ENCODE peak calls at places on chromosomes 1 and 21, in nine cellular contexts. One of them, this sample, is unnamed.

GRCh38 chr1:117757668-117758067 is 151.8 kb downstream of the TENT5C start:
- DNase-seq in aorta: no peak
- DNase-seq in psoas muscle: no peak
- DNase-seq in BJ: no peak
- DNase-seq in PC-3: peak; percentile 53
- DNase-seq in fibroblast of lung: peak; percentile 57
- DNase-seq in CD8-positive, alpha-beta T cell: no peak
- DNase-seq in cardiac muscle cell: no peak
- DNase-seq in upper lobe of right lung: no peak
- DNase-seq in this sample: no peak

GRCh38 chr1:176174108-176174507 is 33.0 kb downstream of the COP1 start:
- DNase-seq in psoas muscle: no peak
- DNase-seq in upper lobe of right lung: no peak
- DNase-seq in fibroblast of lung: peak; percentile 9
- DNase-seq in PC-3: no peak
- DNase-seq in cardiac muscle cell: no peak
- DNase-seq in CD8-positive, alpha-beta T cell: no peak
- DNase-seq in aorta: no peak
- DNase-seq in BJ: peak; percentile 16
- DNase-seq in this sample: no peak

GRCh38 chr21:39938086-39938611 is 70.9 kb downstream of the PCP4 start:
- DNase-seq in cardiac muscle cell: no peak
- DNase-seq in aorta: no peak
- DNase-seq in upper lobe of right lung: no peak
- DNase-seq in fibroblast of lung: no peak
- DNase-seq in PC-3: no peak
- DNase-seq in psoas muscle: no peak
- DNase-seq in BJ: no peak
- DNase-seq in CD8-positive, alpha-beta T cell: no peak
- DNase-seq in this sample: no peak

GRCh38 chr1:32047701-32048100 is 25.0 kb upstream of the TMEM39B start:
- DNase-seq in aorta: no peak
- DNase-seq in BJ: no peak
- DNase-seq in upper lobe of right lung: no peak
- DNase-seq in cardiac muscle cell: no peak
- DNase-seq in PC-3: no peak
- DNase-seq in psoas muscle: no peak
- DNase-seq in CD8-positive, alpha-beta T cell: no peak
- DNase-seq in fibroblast of lung: peak; percentile 50
- DNase-seq in this sample: no peak

GRCh38 chr1:147451628-147452027 is 89.7 kb upstream of the BCL9 start:
- DNase-seq in CD8-positive, alpha-beta T cell: no peak
- DNase-seq in cardiac muscle cell: no peak
- DNase-seq in psoas muscle: no peak
- DNase-seq in aorta: no peak
- DNase-seq in PC-3: no peak
- DNase-seq in fibroblast of lung: no peak
- DNase-seq in upper lobe of right lung: no peak
- DNase-seq in BJ: no peak
- DNase-seq in this sample: no peak

GRCh38 chr1:147781056-147781471 is 20.7 kb upstream of the GJA5 start:
- DNase-seq in aorta: no peak
- DNase-seq in fibroblast of lung: peak; percentile 48
- DNase-seq in BJ: no peak
- DNase-seq in CD8-positive, alpha-beta T cell: no peak
- DNase-seq in psoas muscle: no peak
- DNase-seq in PC-3: peak; percentile 95
- DNase-seq in upper lobe of right lung: no peak
- DNase-seq in cardiac muscle cell: no peak
- DNase-seq in this sample: no peak

GRCh38 chr1:36091141-36091540 is 2.4 kb downstream of the ADPRS start:
- DNase-seq in psoas muscle: no peak
- DNase-seq in cardiac muscle cell: no peak
- DNase-seq in PC-3: no peak
- DNase-seq in CD8-positive, alpha-beta T cell: no peak
- DNase-seq in upper lobe of right lung: peak; percentile 39
- DNase-seq in BJ: no peak
- DNase-seq in aorta: no peak
- DNase-seq in fibroblast of lung: no peak
- DNase-seq in this sample: no peak

GRCh38 chr1:58456470-58456869 is 90.1 kb downstream of the OMA1 start:
- DNase-seq in cardiac muscle cell: no peak
- DNase-seq in PC-3: no peak
- DNase-seq in upper lobe of right lung: no peak
- DNase-seq in CD8-positive, alpha-beta T cell: no peak
- DNase-seq in BJ: no peak
- DNase-seq in fibroblast of lung: peak; percentile 92
- DNase-seq in psoas muscle: no peak
- DNase-seq in aorta: no peak
- DNase-seq in this sample: no peak

GRCh38 chr1:11735854-11736745 is at the start of gene AGTRAP:
- DNase-seq in aorta: peak; percentile 98
- DNase-seq in fibroblast of lung: peak; percentile 87
- DNase-seq in BJ: peak; percentile 48
- DNase-seq in PC-3: peak; percentile 86
- DNase-seq in CD8-positive, alpha-beta T cell: peak; percentile 87
- DNase-seq in psoas muscle: peak; percentile 97
- DNase-seq in cardiac muscle cell: peak; percentile 95
- DNase-seq in upper lobe of right lung: peak; percentile 99
- DNase-seq in this sample: peak; percentile 80

GRCh38 chr1:183635606-183636333 is at the start of gene ARPC5:
- DNase-seq in aorta: peak; percentile 98
- DNase-seq in psoas muscle: peak; percentile 95
- DNase-seq in PC-3: peak; percentile 93
- DNase-seq in cardiac muscle cell: peak; percentile 97
- DNase-seq in BJ: peak; percentile 94
- DNase-seq in fibroblast of lung: peak; percentile 98
- DNase-seq in CD8-positive, alpha-beta T cell: peak; percentile 98
- DNase-seq in upper lobe of right lung: peak; percentile 99
- DNase-seq in this sample: peak; percentile 95

GRCh38 chr1:91124290-91124975 is 102.6 kb upstream of the ZNF644 start:
- DNase-seq in aorta: no peak
- DNase-seq in BJ: no peak
- DNase-seq in PC-3: no peak
- DNase-seq in cardiac muscle cell: no peak
- DNase-seq in psoas muscle: no peak
- DNase-seq in upper lobe of right lung: no peak
- DNase-seq in fibroblast of lung: no peak
- DNase-seq in CD8-positive, alpha-beta T cell: no peak
- DNase-seq in this sample: no peak

GRCh38 chr1:206797534-206798383 is 25.5 kb upstream of the IL10 start:
- DNase-seq in psoas muscle: no peak
- DNase-seq in upper lobe of right lung: no peak
- DNase-seq in fibroblast of lung: no peak
- DNase-seq in aorta: no peak
- DNase-seq in cardiac muscle cell: peak; percentile 39
- DNase-seq in PC-3: peak; percentile 40
- DNase-seq in CD8-positive, alpha-beta T cell: peak; percentile 63
- DNase-seq in BJ: no peak
- DNase-seq in this sample: no peak

GRCh38 chr1:53396563-53397268 is 62.5 kb upstream of the DMRTB1 start:
- DNase-seq in aorta: no peak
- DNase-seq in psoas muscle: no peak
- DNase-seq in PC-3: no peak
- DNase-seq in fibroblast of lung: no peak
- DNase-seq in CD8-positive, alpha-beta T cell: no peak
- DNase-seq in BJ: no peak
- DNase-seq in upper lobe of right lung: no peak
- DNase-seq in cardiac muscle cell: no peak
- DNase-seq in this sample: no peak

GRCh38 chr1:205477759-205478247 is 22.0 kb upstream of the BLACAT1 start:
- DNase-seq in upper lobe of right lung: peak; percentile 88
- DNase-seq in PC-3: peak; percentile 99
- DNase-seq in cardiac muscle cell: no peak
- DNase-seq in aorta: peak; percentile 82
- DNase-seq in CD8-positive, alpha-beta T cell: no peak
- DNase-seq in fibroblast of lung: peak; percentile 78
- DNase-seq in psoas muscle: no peak
- DNase-seq in BJ: peak; percentile 39
- DNase-seq in this sample: no peak

GRCh38 chr1:207698822-207699483 is 52.9 kb upstream of the CD46 start:
- DNase-seq in BJ: no peak
- DNase-seq in aorta: no peak
- DNase-seq in CD8-positive, alpha-beta T cell: peak; percentile 62
- DNase-seq in PC-3: peak; percentile 93
- DNase-seq in fibroblast of lung: peak; percentile 41
- DNase-seq in psoas muscle: peak; percentile 38
- DNase-seq in cardiac muscle cell: peak; percentile 76
- DNase-seq in upper lobe of right lung: peak; percentile 73
- DNase-seq in this sample: peak; percentile 18

GRCh38 chr1:101309334-101310221 is 72.8 kb downstream of the S1PR1 start:
- DNase-seq in fibroblast of lung: peak; percentile 46
- DNase-seq in upper lobe of right lung: peak; percentile 74
- DNase-seq in cardiac muscle cell: peak; percentile 71
- DNase-seq in aorta: peak; percentile 69
- DNase-seq in CD8-positive, alpha-beta T cell: peak; percentile 85
- DNase-seq in BJ: no peak
- DNase-seq in psoas muscle: peak; percentile 18
- DNase-seq in PC-3: peak; percentile 57
- DNase-seq in this sample: peak; percentile 67
- H3K27me3 ChIP-seq in fibroblast of lung: peaks cover 7% of the 10 kb centered on the region
- H3K27me3 ChIP-seq in upper lobe of right lung: peaks cover 5% of the 10 kb centered on the region
- H3K27me3 ChIP-seq in cardiac muscle cell: no peaks in the 10 kb centered on the region
- H3K27me3 ChIP-seq in aorta: no peaks in the 10 kb centered on the region
- H3K27me3 ChIP-seq in CD8-positive, alpha-beta T cell: no peaks in the 10 kb centered on the region
- H3K27me3 ChIP-seq in BJ: peaks cover 22% of the 10 kb centered on the region
- H3K27me3 ChIP-seq in psoas muscle: peaks cover 5% of the 10 kb centered on the region
- H3K27me3 ChIP-seq in PC-3: peaks cover 78% of the 10 kb centered on the region
- H3K27me3 ChIP-seq in this sample: no peaks in the 10 kb centered on the region

GRCh38 chr1:39729030-39729429 is 9.7 kb upstream of the PPIE start:
- DNase-seq in aorta: no peak
- DNase-seq in cardiac muscle cell: no peak
- DNase-seq in CD8-positive, alpha-beta T cell: no peak
- DNase-seq in PC-3: peak; percentile 24
- DNase-seq in upper lobe of right lung: no peak
- DNase-seq in psoas muscle: no peak
- DNase-seq in BJ: no peak
- DNase-seq in fibroblast of lung: peak; percentile 35
- DNase-seq in this sample: no peak
- H3K27me3 ChIP-seq in aorta: no peaks in the 10 kb centered on the region
- H3K27me3 ChIP-seq in cardiac muscle cell: peaks cover 100% of the 10 kb centered on the region
- H3K27me3 ChIP-seq in CD8-positive, alpha-beta T cell: peaks cover 6% of the 10 kb centered on the region
- H3K27me3 ChIP-seq in PC-3: peaks cover 12% of the 10 kb centered on the region
- H3K27me3 ChIP-seq in upper lobe of right lung: peaks cover 34% of the 10 kb centered on the region
- H3K27me3 ChIP-seq in psoas muscle: peaks cover 5% of the 10 kb centered on the region
- H3K27me3 ChIP-seq in BJ: peaks cover 22% of the 10 kb centered on the region
- H3K27me3 ChIP-seq in fibroblast of lung: peaks cover 33% of the 10 kb centered on the region
- H3K27me3 ChIP-seq in this sample: peaks cover 64% of the 10 kb centered on the region

GRCh38 chr1:151822404-151822803 is 9.2 kb downstream of the RORC start:
- DNase-seq in cardiac muscle cell: no peak
- DNase-seq in aorta: no peak
- DNase-seq in upper lobe of right lung: no peak
- DNase-seq in CD8-positive, alpha-beta T cell: no peak
- DNase-seq in BJ: no peak
- DNase-seq in PC-3: no peak
- DNase-seq in fibroblast of lung: no peak
- DNase-seq in psoas muscle: no peak
- DNase-seq in this sample: no peak

GRCh38 chr1:151827853-151828252 is 3.7 kb downstream of the RORC start:
- DNase-seq in aorta: no peak
- DNase-seq in PC-3: no peak
- DNase-seq in fibroblast of lung: no peak
- DNase-seq in BJ: no peak
- DNase-seq in upper lobe of right lung: no peak
- DNase-seq in CD8-positive, alpha-beta T cell: no peak
- DNase-seq in cardiac muscle cell: no peak
- DNase-seq in psoas muscle: no peak
- DNase-seq in this sample: no peak

GRCh38 chr1:151823175-151823574 is 8.4 kb downstream of the RORC start:
- DNase-seq in fibroblast of lung: no peak
- DNase-seq in aorta: no peak
- DNase-seq in CD8-positive, alpha-beta T cell: no peak
- DNase-seq in psoas muscle: no peak
- DNase-seq in PC-3: no peak
- DNase-seq in BJ: no peak
- DNase-seq in cardiac muscle cell: no peak
- DNase-seq in upper lobe of right lung: no peak
- DNase-seq in this sample: no peak

GRCh38 chr1:151825811-151826660 is 5.6 kb downstream of the RORC start:
- DNase-seq in CD8-positive, alpha-beta T cell: peak; percentile 48
- DNase-seq in aorta: no peak
- DNase-seq in fibroblast of lung: no peak
- DNase-seq in psoas muscle: no peak
- DNase-seq in cardiac muscle cell: no peak
- DNase-seq in BJ: no peak
- DNase-seq in upper lobe of right lung: no peak
- DNase-seq in PC-3: no peak
- DNase-seq in this sample: no peak

DNA sequence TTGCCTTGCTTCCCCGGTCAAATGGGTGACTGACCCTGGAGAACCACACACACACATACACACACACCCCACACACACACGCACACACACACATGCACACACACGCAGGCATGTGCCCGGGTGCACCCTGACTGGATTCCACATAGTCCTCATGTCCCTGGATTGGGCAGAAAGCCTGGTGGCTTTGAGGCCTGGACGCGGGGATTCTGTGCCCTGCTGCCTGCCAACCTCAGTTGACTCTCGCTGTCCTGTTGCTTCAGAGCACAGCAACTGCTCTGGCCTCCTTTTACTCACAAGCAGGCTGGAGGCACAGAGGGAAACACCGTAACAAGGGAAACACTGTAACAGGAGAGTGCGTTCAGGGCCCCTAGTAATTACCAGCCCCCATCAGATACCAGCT is 6.4 kb downstream of the RORC start:
- DNase-seq in upper lobe of right lung: no peak
- DNase-seq in PC-3: no peak
- DNase-seq in cardiac muscle cell: no peak
- DNase-seq in BJ: no peak
- DNase-seq in aorta: no peak
- DNase-seq in fibroblast of lung: no peak
- DNase-seq in psoas muscle: peak; percentile 48
- DNase-seq in CD8-positive, alpha-beta T cell: no peak
- DNase-seq in this sample: no peak
- H3K27me3 ChIP-seq in upper lobe of right lung: no peaks in the 10 kb centered on the region
- H3K27me3 ChIP-seq in PC-3: no peaks in the 10 kb centered on the region
- H3K27me3 ChIP-seq in cardiac muscle cell: no peaks in the 10 kb centered on the region
- H3K27me3 ChIP-seq in BJ: peaks cover 21% of the 10 kb centered on the region
- H3K27me3 ChIP-seq in aorta: no peaks in the 10 kb centered on the region
- H3K27me3 ChIP-seq in fibroblast of lung: peaks cover 18% of the 10 kb centered on the region
- H3K27me3 ChIP-seq in psoas muscle: no peaks in the 10 kb centered on the region
- H3K27me3 ChIP-seq in CD8-positive, alpha-beta T cell: no peaks in the 10 kb centered on the region
- H3K27me3 ChIP-seq in this sample: no peaks in the 10 kb centered on the region

DNA sequence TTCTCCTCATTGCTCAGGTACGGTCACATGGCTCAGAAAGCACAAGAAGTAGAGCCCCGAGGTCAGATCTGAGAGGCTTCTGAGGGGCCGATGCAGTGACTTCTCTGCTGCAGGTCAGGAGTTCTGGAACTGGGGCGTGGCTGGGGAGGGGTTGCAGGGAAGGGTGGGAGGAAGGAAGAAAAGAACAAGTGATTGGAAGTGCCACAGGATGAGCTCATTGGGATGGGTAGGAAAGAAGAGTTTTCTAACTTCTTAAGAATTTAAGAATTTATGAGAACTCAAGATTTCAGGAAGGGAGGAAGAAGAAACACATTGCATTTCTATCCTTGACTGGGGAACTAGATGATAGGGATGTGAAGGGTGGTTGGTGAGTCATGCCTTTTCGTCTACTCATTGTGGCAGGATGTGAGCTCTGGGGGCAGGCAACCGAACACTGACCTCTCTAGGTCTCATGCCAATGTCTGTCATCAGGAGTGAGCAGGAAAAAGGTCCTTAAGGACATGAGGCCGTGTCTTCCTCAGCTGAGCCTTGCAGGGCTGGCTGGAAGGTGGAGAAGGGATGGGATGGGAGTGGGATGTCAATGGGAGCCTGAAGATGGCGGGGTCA is 497 bp downstream of the FCRLB start:
- DNase-seq in upper lobe of right lung: no peak
- DNase-seq in CD8-positive, alpha-beta T cell: no peak
- DNase-seq in PC-3: peak; percentile 91
- DNase-seq in fibroblast of lung: peak; percentile 89
- DNase-seq in cardiac muscle cell: no peak
- DNase-seq in psoas muscle: no peak
- DNase-seq in aorta: no peak
- DNase-seq in BJ: peak; percentile 86
- DNase-seq in this sample: no peak
- H3K27me3 ChIP-seq in upper lobe of right lung: no peaks in the 10 kb centered on the region
- H3K27me3 ChIP-seq in CD8-positive, alpha-beta T cell: no peaks in the 10 kb centered on the region
- H3K27me3 ChIP-seq in PC-3: no peaks in the 10 kb centered on the region
- H3K27me3 ChIP-seq in fibroblast of lung: no peaks in the 10 kb centered on the region
- H3K27me3 ChIP-seq in cardiac muscle cell: peaks cover 60% of the 10 kb centered on the region
- H3K27me3 ChIP-seq in psoas muscle: peaks cover 2% of the 10 kb centered on the region
- H3K27me3 ChIP-seq in aorta: no peaks in the 10 kb centered on the region
- H3K27me3 ChIP-seq in BJ: no peaks in the 10 kb centered on the region
- H3K27me3 ChIP-seq in this sample: no peaks in the 10 kb centered on the region

This sample was measured in CD4-positive, alpha-beta T cell.